ENCODE peak calls at places on chromosome 14, in seven cellular contexts. O is cerebellum, W is mucosa of gallbladder, M is HuH-7, D is HL-60, P is ELF-1, S is COLO829. G is an unnamed sample.
A peak's percentile ranks its signal among the peaks of the same experiment; 100 is the strongest.

GRCh38 chr14:76346391-76347160 is 29.4 kb upstream of the ESRRB start:
- DNase-seq in M (no peak), P (no peak), O (no peak), S (no peak), D (no peak), W (no peak), G (peak; percentile 73)

GRCh38 chr14:52325126-52325525 is 11.0 kb downstream of the PTGER2 start:
- DNase-seq in P (no peak), S (no peak), M (no peak), D (peak; percentile 72), O (no peak), W (no peak), G (peak; percentile 71)

GRCh38 chr14:21997300-21997699 is 323.7 kb upstream of the OR4E1 start:
- DNase-seq in D (no peak), S (no peak), W (no peak), M (no peak), O (no peak), P (peak; percentile 1), G (peak; percentile 64)

GRCh38 chr14:70893062-70893841 is 14.0 kb upstream of the PCNX1 start:
- DNase-seq in O (no peak), M (no peak), D (no peak), S (no peak), W (no peak), P (no peak), G (no peak)

GRCh38 chr14:67515386-67516079 is 17.6 kb upstream of the PLEKHH1 start:
- DNase-seq in D (no peak), O (peak; percentile 69), M (peak; percentile 35), W (no peak), S (no peak), P (peak; percentile 24), G (peak; percentile 32)

GRCh38 chr14:54785778-54786160 is 116.9 kb downstream of the GCH1 start:
- DNase-seq in P (no peak), W (no peak), S (no peak), M (no peak), D (no peak), O (no peak), G (no peak)

GRCh38 chr14:37133284-37133913 is 39.0 kb downstream of the SLC25A21 start:
- DNase-seq in P (no peak), D (no peak), W (no peak), M (no peak), O (no peak), S (no peak), G (no peak)

GRCh38 chr14:49552630-49553029 is 33.5 kb downstream of the RPS29 start:
- DNase-seq in S (no peak), D (no peak), O (no peak), M (no peak), W (no peak), P (no peak), G (no peak)

GRCh38 chr14:101335061-101335661 is 226.1 kb upstream of the DIO3 start:
- DNase-seq in S (no peak), P (no peak), W (peak; percentile 52), O (no peak), M (peak; percentile 42), D (no peak), G (no peak)

GRCh38 chr14:55115861-55116245 is 13.2 kb upstream of the LGALS3 start:
- DNase-seq in S (no peak), D (no peak), W (no peak), O (no peak), M (no peak), P (no peak), G (no peak)

GRCh38 chr14:98170580-98170979 is 1101.4 kb downstream of the BCL11B start:
- DNase-seq in W (no peak), S (no peak), O (no peak), M (no peak), D (no peak), P (no peak), G (no peak)

GRCh38 chr14:91607322-91608047 is 97.4 kb upstream of the PPP4R3A start:
- DNase-seq in D (no peak), O (no peak), W (no peak), S (no peak), P (no peak), M (no peak), G (no peak)

GRCh38 chr14:58695514-58695913 is 57.8 kb downstream of the DACT1 start:
- DNase-seq in W (no peak), M (no peak), D (no peak), O (no peak), S (no peak), P (no peak), G (no peak)

GRCh38 chr14:69658664-69659261 is 47.4 kb downstream of the SUSD6 start:
- DNase-seq in D (no peak), S (no peak), P (no peak), O (no peak), M (no peak), W (no peak), G (no peak)

GRCh38 chr14:34436118-34436905 is 25.7 kb downstream of the SPTSSA start:
- DNase-seq in P (no peak), O (no peak), M (peak; percentile 17), S (no peak), D (no peak), W (no peak), G (no peak)

GRCh38 chr14:96979611-96980074 is 182.5 kb downstream of the VRK1 start:
- DNase-seq in M (no peak), S (no peak), D (no peak), O (no peak), W (no peak), P (no peak), G (no peak)

GRCh38 chr14:104171029-104171697 is 32.8 kb downstream of the KIF26A start:
- DNase-seq in M (no peak), P (peak; percentile 98), S (no peak), D (no peak), W (no peak), O (no peak), G (no peak)

GRCh38 chr14:54778618-54779017 is 124.0 kb downstream of the GCH1 start:
- DNase-seq in M (no peak), S (no peak), W (no peak), D (no peak), O (no peak), P (no peak), G (no peak)

GRCh38 chr14:74888164-74889158 is 6.7 kb downstream of the DLST start:
- DNase-seq in O (no peak), P (peak; percentile 38), S (no peak), W (no peak), M (no peak), D (no peak), G (no peak)

GRCh38 chr14:77026166-77026929 is 2.2 kb downstream of the IRF2BPL start:
- DNase-seq in O (peak; percentile 41), D (no peak), W (no peak), S (no peak), P (no peak), M (no peak), G (no peak)

GRCh38 chr14:69997849-69998248 is 118.6 kb downstream of the SMOC1 start:
- DNase-seq in W (no peak), M (no peak), P (no peak), O (no peak), D (no peak), S (no peak), G (no peak)

GRCh38 chr14:93073833-93074769 is 41.6 kb downstream of the ITPK1 start:
- DNase-seq in O (no peak), D (peak; percentile 89), W (peak; percentile 42), M (peak; percentile 59), S (peak; percentile 53), P (no peak), G (no peak)

GRCh38 chr14:95490727-95491451 is 25.6 kb downstream of the SYNE3 start:
- DNase-seq in P (no peak), M (no peak), W (peak; percentile 84), O (no peak), D (no peak), S (peak; percentile 92), G (no peak)

GRCh38 chr14:64549805-64550538 is at the start of gene PPP1R36:
- DNase-seq in O (peak; percentile 15), D (peak; percentile 8), M (no peak), S (no peak), W (peak; percentile 25), P (peak; percentile 69), G (peak; percentile 41)

GRCh38 chr14:22549304-22549962 is 39.6 kb downstream of the DAD1 start:
- DNase-seq in D (no peak), S (no peak), P (no peak), O (no peak), W (no peak), M (no peak), G (no peak)

GRCh38 chr14:73455294-73455693 is 3.1 kb downstream of the NUMB start:
- DNase-seq in D (no peak), M (no peak), S (no peak), P (no peak), O (no peak), W (no peak), G (peak; percentile 16)

GRCh38 chr14:68947802-68948201 is 31.3 kb downstream of the ACTN1 start:
- DNase-seq in D (peak; percentile 73), S (peak; percentile 82), O (no peak), P (peak; percentile 74), M (peak; percentile 50), W (peak; percentile 53), G (no peak)

GRCh38 chr14:86858043-86858442 is 1134.9 kb downstream of the GALC start:
- DNase-seq in M (no peak), O (no peak), W (no peak), D (no peak), S (no peak), P (no peak), G (no peak)

GRCh38 chr14:53010193-53010592 is 59.3 kb upstream of the FERMT2 start:
- DNase-seq in P (no peak), M (no peak), W (no peak), D (no peak), S (no peak), O (no peak), G (no peak)

GRCh38 chr14:81710232-81710845 is 176.7 kb upstream of the SEL1L start:
- DNase-seq in P (no peak), S (peak; percentile 16), W (peak; percentile 14), M (peak; percentile 15), O (peak; percentile 8), D (peak; percentile 54), G (peak; percentile 58)

GRCh38 chr14:46048127-46048526 is 603.5 kb downstream of the RPL10L start:
- DNase-seq in O (no peak), M (no peak), W (peak; percentile 10), S (peak; percentile 25), D (peak; percentile 2), P (peak; percentile 92), G (peak; percentile 8)

GRCh38 chr14:77195766-77196165 is 14.2 kb downstream of the TMEM63C start:
- DNase-seq in M (no peak), O (peak; percentile 49), P (no peak), W (no peak), S (no peak), D (no peak), G (no peak)